ENCODE peak calls at places on chromosome 2, in ten cellular contexts. One of them, this sample, is unnamed.

GRCh38 chr2:28395334-28396061 is 2.8 kb downstream of the FOSL2 start:
- DNase-seq in AG04449: no peak
- DNase-seq in sciatic nerve: no peak
- DNase-seq in aorta: peak; percentile 81
- DNase-seq in kidney tubule cell: peak; percentile 53
- DNase-seq in B cell: no peak
- DNase-seq in CD4-positive, CD25-positive, alpha-beta regulatory T cell: no peak
- DNase-seq in GM20000: no peak
- DNase-seq in LHCN-M2: peak; percentile 75
- DNase-seq in uterus: peak; percentile 76
- DNase-seq in this sample: no peak

GRCh38 chr2:8455236-8456148 is 226.4 kb upstream of the ID2 start:
- DNase-seq in AG04449: no peak
- DNase-seq in sciatic nerve: peak; percentile 43
- DNase-seq in aorta: no peak
- DNase-seq in kidney tubule cell: no peak
- DNase-seq in B cell: no peak
- DNase-seq in CD4-positive, CD25-positive, alpha-beta regulatory T cell: no peak
- DNase-seq in GM20000: no peak
- DNase-seq in LHCN-M2: no peak
- DNase-seq in uterus: no peak
- DNase-seq in this sample: no peak

GRCh38 chr2:57850415-57851130 is 196.0 kb upstream of the VRK2 start:
- DNase-seq in AG04449: no peak
- DNase-seq in sciatic nerve: no peak
- DNase-seq in aorta: no peak
- DNase-seq in kidney tubule cell: no peak
- DNase-seq in B cell: no peak
- DNase-seq in CD4-positive, CD25-positive, alpha-beta regulatory T cell: no peak
- DNase-seq in GM20000: no peak
- DNase-seq in LHCN-M2: no peak
- DNase-seq in uterus: no peak
- DNase-seq in this sample: peak; percentile 84

GRCh38 chr2:189569295-189569925 is 11.2 kb downstream of the SLC40A1 start:
- DNase-seq in AG04449: no peak
- DNase-seq in sciatic nerve: no peak
- DNase-seq in aorta: no peak
- DNase-seq in kidney tubule cell: no peak
- DNase-seq in B cell: no peak
- DNase-seq in CD4-positive, CD25-positive, alpha-beta regulatory T cell: no peak
- DNase-seq in GM20000: no peak
- DNase-seq in LHCN-M2: peak; percentile 51
- DNase-seq in uterus: no peak
- DNase-seq in this sample: no peak

GRCh38 chr2:25201794-25202193 is 33.4 kb upstream of the POMC start:
- DNase-seq in AG04449: no peak
- DNase-seq in sciatic nerve: no peak
- DNase-seq in aorta: peak; percentile 61
- DNase-seq in kidney tubule cell: no peak
- DNase-seq in B cell: no peak
- DNase-seq in CD4-positive, CD25-positive, alpha-beta regulatory T cell: no peak
- DNase-seq in GM20000: no peak
- DNase-seq in LHCN-M2: no peak
- DNase-seq in uterus: no peak
- DNase-seq in this sample: peak; percentile 72

GRCh38 chr2:177692828-177693269 is 300.3 kb downstream of the AGPS start:
- DNase-seq in AG04449: no peak
- DNase-seq in sciatic nerve: no peak
- DNase-seq in aorta: no peak
- DNase-seq in kidney tubule cell: peak; percentile 88
- DNase-seq in B cell: no peak
- DNase-seq in CD4-positive, CD25-positive, alpha-beta regulatory T cell: no peak
- DNase-seq in GM20000: no peak
- DNase-seq in LHCN-M2: peak; percentile 13
- DNase-seq in uterus: peak; percentile 32
- DNase-seq in this sample: no peak

GRCh38 chr2:112151701-112152440 is 13.7 kb downstream of the FBLN7 start:
- DNase-seq in AG04449: no peak
- DNase-seq in sciatic nerve: peak; percentile 37
- DNase-seq in aorta: no peak
- DNase-seq in kidney tubule cell: no peak
- DNase-seq in B cell: no peak
- DNase-seq in CD4-positive, CD25-positive, alpha-beta regulatory T cell: no peak
- DNase-seq in GM20000: no peak
- DNase-seq in LHCN-M2: peak; percentile 45
- DNase-seq in uterus: no peak
- DNase-seq in this sample: peak; percentile 43

GRCh38 chr2:237614151-237614720 is 13.2 kb upstream of the LRRFIP1 start:
- DNase-seq in AG04449: no peak
- DNase-seq in sciatic nerve: peak; percentile 55
- DNase-seq in aorta: no peak
- DNase-seq in kidney tubule cell: peak; percentile 93
- DNase-seq in B cell: no peak
- DNase-seq in CD4-positive, CD25-positive, alpha-beta regulatory T cell: no peak
- DNase-seq in GM20000: no peak
- DNase-seq in LHCN-M2: no peak
- DNase-seq in uterus: no peak
- DNase-seq in this sample: no peak

GRCh38 chr2:231710751-231711676 is 2.7 kb downstream of the PTMA start:
- DNase-seq in AG04449: no peak
- DNase-seq in sciatic nerve: no peak
- DNase-seq in aorta: peak; percentile 85
- DNase-seq in kidney tubule cell: peak; percentile 39
- DNase-seq in B cell: peak; percentile 30
- DNase-seq in CD4-positive, CD25-positive, alpha-beta regulatory T cell: peak; percentile 28
- DNase-seq in GM20000: no peak
- DNase-seq in LHCN-M2: no peak
- DNase-seq in uterus: peak; percentile 38
- DNase-seq in this sample: no peak

GRCh38 chr2:33426666-33427231 is 49.7 kb upstream of the RASGRP3 start:
- DNase-seq in AG04449: no peak
- DNase-seq in sciatic nerve: no peak
- DNase-seq in aorta: no peak
- DNase-seq in kidney tubule cell: peak; percentile 83
- DNase-seq in B cell: no peak
- DNase-seq in CD4-positive, CD25-positive, alpha-beta regulatory T cell: no peak
- DNase-seq in GM20000: no peak
- DNase-seq in LHCN-M2: peak; percentile 71
- DNase-seq in uterus: no peak
- DNase-seq in this sample: no peak

GRCh38 chr2:240426797-240427721 is 8.4 kb upstream of the GPC1 start:
- DNase-seq in AG04449: no peak
- DNase-seq in sciatic nerve: no peak
- DNase-seq in aorta: no peak
- DNase-seq in kidney tubule cell: peak; percentile 23
- DNase-seq in B cell: no peak
- DNase-seq in CD4-positive, CD25-positive, alpha-beta regulatory T cell: no peak
- DNase-seq in GM20000: no peak
- DNase-seq in LHCN-M2: no peak
- DNase-seq in uterus: no peak
- DNase-seq in this sample: no peak

GRCh38 chr2:112340868-112341267 is 65.5 kb downstream of the ZC3H6 start:
- DNase-seq in AG04449: no peak
- DNase-seq in sciatic nerve: no peak
- DNase-seq in aorta: no peak
- DNase-seq in kidney tubule cell: no peak
- DNase-seq in B cell: no peak
- DNase-seq in CD4-positive, CD25-positive, alpha-beta regulatory T cell: no peak
- DNase-seq in GM20000: no peak
- DNase-seq in LHCN-M2: no peak
- DNase-seq in uterus: no peak
- DNase-seq in this sample: no peak

GRCh38 chr2:177667626-177668025 is 275.1 kb downstream of the AGPS start:
- DNase-seq in AG04449: no peak
- DNase-seq in sciatic nerve: no peak
- DNase-seq in aorta: no peak
- DNase-seq in kidney tubule cell: peak; percentile 65
- DNase-seq in B cell: no peak
- DNase-seq in CD4-positive, CD25-positive, alpha-beta regulatory T cell: no peak
- DNase-seq in GM20000: no peak
- DNase-seq in LHCN-M2: peak; percentile 62
- DNase-seq in uterus: no peak
- DNase-seq in this sample: no peak

GRCh38 chr2:237242091-237242536 is 156.4 kb downstream of the COPS8 start:
- DNase-seq in AG04449: no peak
- DNase-seq in sciatic nerve: no peak
- DNase-seq in aorta: no peak
- DNase-seq in kidney tubule cell: no peak
- DNase-seq in B cell: no peak
- DNase-seq in CD4-positive, CD25-positive, alpha-beta regulatory T cell: no peak
- DNase-seq in GM20000: no peak
- DNase-seq in LHCN-M2: no peak
- DNase-seq in uterus: no peak
- DNase-seq in this sample: no peak

This sample was measured in chondrocyte.